ENCODE peak calls at places on chromosomes 1 and 21, in eight cellular contexts. One of them, this sample, is unnamed.

GRCh38 chr1:148264374-148265276 is 112.5 kb upstream of the NBPF11 start:
- DNase-seq in aorta: no peak
- DNase-seq in AG04450: no peak
- DNase-seq in NCI-H748 treated with DMSO at 0.1 percent for 48 hours: peak; percentile 8
- DNase-seq in NCI-H345: no peak
- DNase-seq in activated naive CD8-positive, alpha-beta T cell treated with anti-CD3 and anti-CD28 coated beads, Interleukin-2, amount 50 U/mL, for 24 hours: peak; percentile 28
- DNase-seq in anterior cingulate cortex: peak; percentile 13
- DNase-seq in stimulated activated CD4-positive, alpha-beta T cell treated with anti-CD3 and anti-CD28 coated beads, Interleukin-1b, Interleukin-23, amount 100 ng/mL, for 48 hours: peak; percentile 32
- DNase-seq in this sample: no peak

GRCh38 chr21:41997657-41998056 is 12.5 kb downstream of the ZBTB21 start:
- DNase-seq in NCI-H345: no peak
- DNase-seq in NCI-H748 treated with DMSO at 0.1 percent for 48 hours: no peak
- DNase-seq in aorta: no peak
- DNase-seq in AG04450: no peak
- DNase-seq in activated naive CD8-positive, alpha-beta T cell treated with anti-CD3 and anti-CD28 coated beads, Interleukin-2, amount 50 U/mL, for 24 hours: no peak
- DNase-seq in stimulated activated CD4-positive, alpha-beta T cell treated with anti-CD3 and anti-CD28 coated beads, Interleukin-1b, Interleukin-23, amount 100 ng/mL, for 48 hours: no peak
- DNase-seq in anterior cingulate cortex: no peak
- DNase-seq in this sample: no peak

GRCh38 chr1:42258218-42258617 is 76.8 kb downstream of the FOXJ3 start:
- DNase-seq in aorta: no peak
- DNase-seq in AG04450: no peak
- DNase-seq in anterior cingulate cortex: no peak
- DNase-seq in NCI-H345: no peak
- DNase-seq in activated naive CD8-positive, alpha-beta T cell treated with anti-CD3 and anti-CD28 coated beads, Interleukin-2, amount 50 U/mL, for 24 hours: no peak
- DNase-seq in stimulated activated CD4-positive, alpha-beta T cell treated with anti-CD3 and anti-CD28 coated beads, Interleukin-1b, Interleukin-23, amount 100 ng/mL, for 48 hours: no peak
- DNase-seq in NCI-H748 treated with DMSO at 0.1 percent for 48 hours: no peak
- DNase-seq in this sample: no peak

GRCh38 chr1:240486596-240486995 is 125.4 kb downstream of the GREM2 start:
- DNase-seq in anterior cingulate cortex: no peak
- DNase-seq in NCI-H345: no peak
- DNase-seq in NCI-H748 treated with DMSO at 0.1 percent for 48 hours: no peak
- DNase-seq in stimulated activated CD4-positive, alpha-beta T cell treated with anti-CD3 and anti-CD28 coated beads, Interleukin-1b, Interleukin-23, amount 100 ng/mL, for 48 hours: no peak
- DNase-seq in aorta: no peak
- DNase-seq in AG04450: no peak
- DNase-seq in activated naive CD8-positive, alpha-beta T cell treated with anti-CD3 and anti-CD28 coated beads, Interleukin-2, amount 50 U/mL, for 24 hours: no peak
- DNase-seq in this sample: no peak

GRCh38 chr1:193951989-193952388 is 765.6 kb upstream of the B3GALT2 start:
- DNase-seq in stimulated activated CD4-positive, alpha-beta T cell treated with anti-CD3 and anti-CD28 coated beads, Interleukin-1b, Interleukin-23, amount 100 ng/mL, for 48 hours: no peak
- DNase-seq in anterior cingulate cortex: no peak
- DNase-seq in NCI-H345: no peak
- DNase-seq in AG04450: no peak
- DNase-seq in NCI-H748 treated with DMSO at 0.1 percent for 48 hours: no peak
- DNase-seq in aorta: no peak
- DNase-seq in activated naive CD8-positive, alpha-beta T cell treated with anti-CD3 and anti-CD28 coated beads, Interleukin-2, amount 50 U/mL, for 24 hours: no peak
- DNase-seq in this sample: no peak

GRCh38 chr1:225451340-225451739 is 23.5 kb upstream of the LBR start:
- DNase-seq in anterior cingulate cortex: no peak
- DNase-seq in NCI-H748 treated with DMSO at 0.1 percent for 48 hours: no peak
- DNase-seq in AG04450: no peak
- DNase-seq in stimulated activated CD4-positive, alpha-beta T cell treated with anti-CD3 and anti-CD28 coated beads, Interleukin-1b, Interleukin-23, amount 100 ng/mL, for 48 hours: no peak
- DNase-seq in activated naive CD8-positive, alpha-beta T cell treated with anti-CD3 and anti-CD28 coated beads, Interleukin-2, amount 50 U/mL, for 24 hours: no peak
- DNase-seq in aorta: no peak
- DNase-seq in NCI-H345: no peak
- DNase-seq in this sample: no peak

GRCh38 chr1:203539831-203540546 is 46.0 kb downstream of the OPTC start:
- DNase-seq in NCI-H748 treated with DMSO at 0.1 percent for 48 hours: no peak
- DNase-seq in aorta: no peak
- DNase-seq in activated naive CD8-positive, alpha-beta T cell treated with anti-CD3 and anti-CD28 coated beads, Interleukin-2, amount 50 U/mL, for 24 hours: no peak
- DNase-seq in anterior cingulate cortex: no peak
- DNase-seq in AG04450: no peak
- DNase-seq in NCI-H345: no peak
- DNase-seq in stimulated activated CD4-positive, alpha-beta T cell treated with anti-CD3 and anti-CD28 coated beads, Interleukin-1b, Interleukin-23, amount 100 ng/mL, for 48 hours: no peak
- DNase-seq in this sample: no peak

GRCh38 chr1:165217958-165218357 is 138.6 kb downstream of the LMX1A start:
- DNase-seq in NCI-H345: no peak
- DNase-seq in NCI-H748 treated with DMSO at 0.1 percent for 48 hours: no peak
- DNase-seq in stimulated activated CD4-positive, alpha-beta T cell treated with anti-CD3 and anti-CD28 coated beads, Interleukin-1b, Interleukin-23, amount 100 ng/mL, for 48 hours: no peak
- DNase-seq in aorta: no peak
- DNase-seq in anterior cingulate cortex: no peak
- DNase-seq in AG04450: no peak
- DNase-seq in activated naive CD8-positive, alpha-beta T cell treated with anti-CD3 and anti-CD28 coated beads, Interleukin-2, amount 50 U/mL, for 24 hours: no peak
- DNase-seq in this sample: no peak

GRCh38 chr1:46537651-46538050 is 13.8 kb downstream of the KNCN start:
- DNase-seq in aorta: no peak
- DNase-seq in NCI-H345: no peak
- DNase-seq in AG04450: no peak
- DNase-seq in activated naive CD8-positive, alpha-beta T cell treated with anti-CD3 and anti-CD28 coated beads, Interleukin-2, amount 50 U/mL, for 24 hours: no peak
- DNase-seq in stimulated activated CD4-positive, alpha-beta T cell treated with anti-CD3 and anti-CD28 coated beads, Interleukin-1b, Interleukin-23, amount 100 ng/mL, for 48 hours: no peak
- DNase-seq in NCI-H748 treated with DMSO at 0.1 percent for 48 hours: no peak
- DNase-seq in anterior cingulate cortex: no peak
- DNase-seq in this sample: no peak

GRCh38 chr1:198597690-198598430 is 41.0 kb upstream of the PTPRC start:
- DNase-seq in aorta: no peak
- DNase-seq in AG04450: no peak
- DNase-seq in NCI-H345: no peak
- DNase-seq in activated naive CD8-positive, alpha-beta T cell treated with anti-CD3 and anti-CD28 coated beads, Interleukin-2, amount 50 U/mL, for 24 hours: no peak
- DNase-seq in NCI-H748 treated with DMSO at 0.1 percent for 48 hours: no peak
- DNase-seq in stimulated activated CD4-positive, alpha-beta T cell treated with anti-CD3 and anti-CD28 coated beads, Interleukin-1b, Interleukin-23, amount 100 ng/mL, for 48 hours: no peak
- DNase-seq in anterior cingulate cortex: no peak
- DNase-seq in this sample: no peak

GRCh38 chr1:178946855-178947687 is 76.2 kb upstream of the ANGPTL1 start:
- DNase-seq in anterior cingulate cortex: no peak
- DNase-seq in aorta: no peak
- DNase-seq in NCI-H748 treated with DMSO at 0.1 percent for 48 hours: no peak
- DNase-seq in stimulated activated CD4-positive, alpha-beta T cell treated with anti-CD3 and anti-CD28 coated beads, Interleukin-1b, Interleukin-23, amount 100 ng/mL, for 48 hours: no peak
- DNase-seq in NCI-H345: peak; percentile 1
- DNase-seq in activated naive CD8-positive, alpha-beta T cell treated with anti-CD3 and anti-CD28 coated beads, Interleukin-2, amount 50 U/mL, for 24 hours: no peak
- DNase-seq in AG04450: no peak
- DNase-seq in this sample: no peak

GRCh38 chr21:25858328-25858727 is 123.6 kb downstream of the GABPA start:
- DNase-seq in anterior cingulate cortex: no peak
- DNase-seq in stimulated activated CD4-positive, alpha-beta T cell treated with anti-CD3 and anti-CD28 coated beads, Interleukin-1b, Interleukin-23, amount 100 ng/mL, for 48 hours: no peak
- DNase-seq in AG04450: no peak
- DNase-seq in NCI-H748 treated with DMSO at 0.1 percent for 48 hours: no peak
- DNase-seq in activated naive CD8-positive, alpha-beta T cell treated with anti-CD3 and anti-CD28 coated beads, Interleukin-2, amount 50 U/mL, for 24 hours: no peak
- DNase-seq in aorta: no peak
- DNase-seq in NCI-H345: peak; percentile 47
- DNase-seq in this sample: no peak

GRCh38 chr1:224433671-224434446 is 738 bp downstream of the WDR26 start:
- DNase-seq in activated naive CD8-positive, alpha-beta T cell treated with anti-CD3 and anti-CD28 coated beads, Interleukin-2, amount 50 U/mL, for 24 hours: peak; percentile 43
- DNase-seq in AG04450: no peak
- DNase-seq in NCI-H345: no peak
- DNase-seq in aorta: peak; percentile 69
- DNase-seq in anterior cingulate cortex: peak; percentile 38
- DNase-seq in stimulated activated CD4-positive, alpha-beta T cell treated with anti-CD3 and anti-CD28 coated beads, Interleukin-1b, Interleukin-23, amount 100 ng/mL, for 48 hours: no peak
- DNase-seq in NCI-H748 treated with DMSO at 0.1 percent for 48 hours: no peak
- DNase-seq in this sample: peak; percentile 56

GRCh38 chr1:207316622-207317510 is 4.6 kb upstream of the CD55 start:
- DNase-seq in NCI-H345: no peak
- DNase-seq in aorta: no peak
- DNase-seq in stimulated activated CD4-positive, alpha-beta T cell treated with anti-CD3 and anti-CD28 coated beads, Interleukin-1b, Interleukin-23, amount 100 ng/mL, for 48 hours: no peak
- DNase-seq in AG04450: no peak
- DNase-seq in NCI-H748 treated with DMSO at 0.1 percent for 48 hours: no peak
- DNase-seq in anterior cingulate cortex: no peak
- DNase-seq in activated naive CD8-positive, alpha-beta T cell treated with anti-CD3 and anti-CD28 coated beads, Interleukin-2, amount 50 U/mL, for 24 hours: no peak
- DNase-seq in this sample: no peak

GRCh38 chr1:40662864-40663263 is 2.6 kb downstream of the RIMS3 start:
- DNase-seq in NCI-H345: no peak
- DNase-seq in stimulated activated CD4-positive, alpha-beta T cell treated with anti-CD3 and anti-CD28 coated beads, Interleukin-1b, Interleukin-23, amount 100 ng/mL, for 48 hours: peak; percentile 41
- DNase-seq in anterior cingulate cortex: no peak
- DNase-seq in aorta: no peak
- DNase-seq in NCI-H748 treated with DMSO at 0.1 percent for 48 hours: no peak
- DNase-seq in activated naive CD8-positive, alpha-beta T cell treated with anti-CD3 and anti-CD28 coated beads, Interleukin-2, amount 50 U/mL, for 24 hours: peak; percentile 42
- DNase-seq in AG04450: no peak
- DNase-seq in this sample: no peak

GRCh38 chr1:200951016-200951415 is 56.3 kb downstream of the INAVA start:
- DNase-seq in NCI-H345: no peak
- DNase-seq in anterior cingulate cortex: no peak
- DNase-seq in stimulated activated CD4-positive, alpha-beta T cell treated with anti-CD3 and anti-CD28 coated beads, Interleukin-1b, Interleukin-23, amount 100 ng/mL, for 48 hours: no peak
- DNase-seq in activated naive CD8-positive, alpha-beta T cell treated with anti-CD3 and anti-CD28 coated beads, Interleukin-2, amount 50 U/mL, for 24 hours: no peak
- DNase-seq in AG04450: no peak
- DNase-seq in aorta: no peak
- DNase-seq in NCI-H748 treated with DMSO at 0.1 percent for 48 hours: no peak
- DNase-seq in this sample: no peak

This sample was measured in head of caudate nucleus.